ENCODE peak calls at places on chromosomes 7 and 10, in six cellular contexts. M, T, R, V, I and L are unnamed samples. For H3K4me1, the result is how much of the 10 kb centered on the place peaks cover.

GRCh38 chr10:119420950-119421875 is 121.3 kb downstream of the RGS10 start:
- DNase-seq in M (peak), T (no peak), R (no peak), V (no peak), I (no peak), L (no peak)

GRCh38 chr7:33043434-33043833 is 19.1 kb downstream of the NT5C3A start:
- DNase-seq in M (no peak), T (no peak), R (no peak), V (no peak), I (no peak), L (no peak)

GRCh38 chr7:24981544-24981951 is 1.6 kb upstream of the OSBPL3 start:
- DNase-seq in M (peak), T (peak), R (peak), V (peak), I (no peak), L (peak)

GRCh38 chr7:44283381-44284211 is 41.8 kb downstream of the CAMK2B start:
- DNase-seq in M (peak), T (peak), R (peak), V (peak), I (no peak), L (peak)

GRCh38 chr7:52956379-52956915 is 79.0 kb upstream of the POM121L12 start:
- DNase-seq in M (no peak), T (no peak), R (no peak), V (no peak), I (no peak), L (no peak)

GRCh38 chr10:78972160-78972946 is 96.4 kb upstream of the ZMIZ1 start:
- DNase-seq in M (peak), T (peak), R (peak), V (peak), I (no peak), L (peak)

GRCh38 chr7:69018200-69018599 is 580.1 kb upstream of the AUTS2 start:
- DNase-seq in M (no peak), T (no peak), R (no peak), V (no peak), I (no peak), L (no peak)

GRCh38 chr10:122141821-122142651 is 129.1 kb upstream of the BTBD16 start:
- DNase-seq in M (no peak), T (no peak), R (no peak), V (no peak), I (no peak), L (no peak)

GRCh38 chr10:3036155-3036554 is 31.2 kb upstream of the PFKP start:
- DNase-seq in M (no peak), T (no peak), R (no peak), V (no peak), I (peak), L (no peak)

GRCh38 chr7:7159063-7159645 is 23.2 kb upstream of the C1GALT1 start:
- DNase-seq in M (no peak), T (no peak), R (no peak), V (no peak), I (no peak), L (no peak)
- H3K4me1 ChIP-seq in M (under half), T (under half), R (under half), V (under half), I (under half), L (under half)

GRCh38 chr10:129599160-129599559 is 132.1 kb downstream of the MGMT start:
- DNase-seq in M (no peak), T (no peak), R (no peak), V (no peak), I (no peak), L (no peak)

GRCh38 chr10:129598413-129598812 is 131.4 kb downstream of the MGMT start:
- DNase-seq in M (no peak), T (no peak), R (no peak), V (no peak), I (no peak), L (no peak)

GRCh38 chr10:129604333-129605032 is 137.4 kb downstream of the MGMT start:
- DNase-seq in M (no peak), T (no peak), R (no peak), V (no peak), I (peak), L (no peak)

GRCh38 chr10:129602938-129603520 is 136.0 kb downstream of the MGMT start:
- DNase-seq in M (no peak), T (peak), R (no peak), V (no peak), I (no peak), L (no peak)

GRCh38 chr10:129601737-129602136 is 134.7 kb downstream of the MGMT start:
- DNase-seq in M (no peak), T (no peak), R (no peak), V (no peak), I (peak), L (no peak)
- TF ChIP-seq EP300 in M (no peak), T (no peak), R (no peak), V (no peak), I (no peak), L (no peak)

GRCh38 chr10:72306215-72306760 is 32.6 kb downstream of the DDIT4 start:
- DNase-seq in M (no peak), T (no peak), R (no peak), V (no peak), I (no peak), L (no peak)

GRCh38 chr10:72310241-72310633 is 36.5 kb downstream of the DDIT4 start:
- DNase-seq in M (no peak), T (no peak), R (no peak), V (no peak), I (no peak), L (no peak)

GRCh38 chr10:72309290-72310240 is 35.8 kb downstream of the DDIT4 start:
- DNase-seq in M (no peak), T (no peak), R (peak), V (peak), I (no peak), L (peak)

GRCh38 chr10:72310636-72311035 is 36.9 kb downstream of the DDIT4 start:
- DNase-seq in M (no peak), T (no peak), R (no peak), V (no peak), I (no peak), L (no peak)

DNA sequence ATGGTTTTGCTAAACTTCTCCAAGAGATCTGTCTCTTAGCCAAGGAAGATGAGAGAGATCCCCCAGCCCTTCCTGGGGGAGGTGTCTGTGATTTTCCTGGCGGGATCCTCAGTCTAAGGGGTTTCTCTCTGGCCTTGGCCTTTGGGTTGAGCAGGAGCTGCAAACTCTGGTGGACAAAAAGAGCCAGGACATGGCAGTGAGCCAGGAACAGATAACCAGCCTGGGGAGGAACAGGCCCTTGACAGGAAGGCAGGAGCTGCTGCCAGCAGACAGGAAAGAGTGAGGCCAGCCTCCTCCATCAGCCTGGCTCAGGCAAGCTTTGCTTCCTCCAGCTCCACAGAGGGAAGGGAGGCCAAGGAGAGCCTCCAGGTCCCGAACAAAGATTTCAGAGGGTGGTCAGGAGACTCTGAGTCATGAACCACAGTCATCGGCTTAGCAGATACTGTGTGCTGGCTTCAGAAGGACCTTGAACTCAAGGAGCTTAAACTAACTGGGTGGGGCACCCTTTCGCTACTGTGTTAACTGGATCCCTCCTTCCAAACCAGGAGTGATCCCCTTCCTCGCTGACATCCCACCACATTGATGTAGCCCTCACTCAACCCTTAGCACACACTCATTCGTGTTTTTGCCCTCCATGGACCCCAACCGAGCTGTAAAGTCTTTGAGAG is 34.7 kb downstream of the DDIT4 start:
- DNase-seq in M (peak), T (peak), R (peak), V (peak), I (no peak), L (peak)
- H3K4me1 ChIP-seq in M (under half), T (under half), R (under half), V (under half), I (under half), L (under half)

GRCh38 chr10:73262105-73262730 is 9.8 kb upstream of the MRPS16 start:
- DNase-seq in M (no peak), T (no peak), R (no peak), V (no peak), I (no peak), L (no peak)
- TF ChIP-seq EP300 in M (no peak), T (no peak), R (no peak), V (no peak), I (no peak), L (no peak)

GRCh38 chr10:34102237-34102673 is 712.8 kb downstream of the PARD3 start:
- DNase-seq in M (peak), T (peak), R (peak), V (peak), I (no peak), L (no peak)
- H3K4me1 ChIP-seq in M (under half), T (under half), R (under half), V (under half), I (under half), L (under half)